ENCODE peak calls at places on chromosomes 7 and 10, in five cellular contexts. One of them, this sample, is unnamed.

GRCh38 chr7:55144955-55145342 is 126.1 kb downstream of the EGFR start:
- DNase-seq in astrocyte of the cerebellum: no peak
- DNase-seq in fibroblast of mammary gland: no peak
- DNase-seq in dorsolateral prefrontal cortex: no peak
- DNase-seq in Calu3: peak
- DNase-seq in this sample: no peak

GRCh38 chr10:22666287-22667092 is 47.9 kb downstream of the PIP4K2A start:
- DNase-seq in astrocyte of the cerebellum: no peak
- DNase-seq in Calu3: no peak
- DNase-seq in fibroblast of mammary gland: no peak
- DNase-seq in dorsolateral prefrontal cortex: no peak
- DNase-seq in this sample: no peak

GRCh38 chr10:44974628-44975431 is 3.8 kb downstream of the DEPP1 start:
- DNase-seq in dorsolateral prefrontal cortex: peak
- DNase-seq in Calu3: peak
- DNase-seq in fibroblast of mammary gland: peak
- DNase-seq in astrocyte of the cerebellum: no peak
- DNase-seq in this sample: peak

GRCh38 chr10:24944512-24945255 is 7.7 kb downstream of the PRTFDC1 start:
- DNase-seq in Calu3: peak
- DNase-seq in dorsolateral prefrontal cortex: no peak
- DNase-seq in fibroblast of mammary gland: peak
- DNase-seq in astrocyte of the cerebellum: no peak
- DNase-seq in this sample: no peak

GRCh38 chr7:47180268-47180826 is 401.6 kb downstream of the TNS3 start:
- DNase-seq in dorsolateral prefrontal cortex: peak
- DNase-seq in Calu3: peak
- DNase-seq in fibroblast of mammary gland: peak
- DNase-seq in astrocyte of the cerebellum: peak
- DNase-seq in this sample: peak

GRCh38 chr7:132739271-132739955 is 163.1 kb upstream of the PLXNA4 start:
- DNase-seq in astrocyte of the cerebellum: peak
- DNase-seq in dorsolateral prefrontal cortex: peak
- DNase-seq in Calu3: no peak
- DNase-seq in fibroblast of mammary gland: peak
- DNase-seq in this sample: no peak

GRCh38 chr7:29336851-29337627 is 142.5 kb downstream of the CHN2 start:
- DNase-seq in Calu3: no peak
- DNase-seq in astrocyte of the cerebellum: no peak
- DNase-seq in dorsolateral prefrontal cortex: no peak
- DNase-seq in fibroblast of mammary gland: no peak
- DNase-seq in this sample: no peak

GRCh38 chr10:127184582-127184981 is 11.8 kb downstream of the INSYN2A start:
- DNase-seq in fibroblast of mammary gland: no peak
- DNase-seq in astrocyte of the cerebellum: no peak
- DNase-seq in dorsolateral prefrontal cortex: no peak
- DNase-seq in Calu3: no peak
- DNase-seq in this sample: no peak

GRCh38 chr7:137932881-137933269 is 69.0 kb downstream of the CREB3L2 start:
- DNase-seq in Calu3: no peak
- DNase-seq in dorsolateral prefrontal cortex: no peak
- DNase-seq in astrocyte of the cerebellum: no peak
- DNase-seq in fibroblast of mammary gland: peak
- DNase-seq in this sample: no peak

GRCh38 chr7:126605056-126605455 is 647.7 kb downstream of the GRM8 start:
- DNase-seq in fibroblast of mammary gland: no peak
- DNase-seq in astrocyte of the cerebellum: no peak
- DNase-seq in Calu3: no peak
- DNase-seq in dorsolateral prefrontal cortex: no peak
- DNase-seq in this sample: no peak

GRCh38 chr10:102309916-102310315 is 64.6 kb downstream of the GBF1 start:
- DNase-seq in dorsolateral prefrontal cortex: no peak
- DNase-seq in Calu3: no peak
- DNase-seq in fibroblast of mammary gland: no peak
- DNase-seq in astrocyte of the cerebellum: no peak
- DNase-seq in this sample: no peak

GRCh38 chr7:1555046-1555812 is 776 bp downstream of the TMEM184A start:
- DNase-seq in astrocyte of the cerebellum: no peak
- DNase-seq in dorsolateral prefrontal cortex: no peak
- DNase-seq in fibroblast of mammary gland: peak
- DNase-seq in Calu3: peak
- DNase-seq in this sample: no peak

GRCh38 chr7:134995239-134996096 is 9.2 kb downstream of the AGBL3 start:
- DNase-seq in dorsolateral prefrontal cortex: no peak
- DNase-seq in astrocyte of the cerebellum: no peak
- DNase-seq in fibroblast of mammary gland: no peak
- DNase-seq in Calu3: no peak
- DNase-seq in this sample: no peak

GRCh38 chr7:101901661-101902491 is 84.5 kb downstream of the CUX1 start:
- DNase-seq in fibroblast of mammary gland: peak
- DNase-seq in astrocyte of the cerebellum: no peak
- DNase-seq in Calu3: no peak
- DNase-seq in dorsolateral prefrontal cortex: no peak
- DNase-seq in this sample: no peak

GRCh38 chr10:94314913-94315545 is 47.7 kb downstream of the NOC3L start:
- DNase-seq in Calu3: no peak
- DNase-seq in dorsolateral prefrontal cortex: no peak
- DNase-seq in astrocyte of the cerebellum: no peak
- DNase-seq in fibroblast of mammary gland: peak
- DNase-seq in this sample: no peak

GRCh38 chr7:11261470-11261869 is 287.8 kb downstream of the PHF14 start:
- DNase-seq in astrocyte of the cerebellum: no peak
- DNase-seq in Calu3: peak
- DNase-seq in fibroblast of mammary gland: no peak
- DNase-seq in dorsolateral prefrontal cortex: no peak
- DNase-seq in this sample: no peak

GRCh38 chr10:88819290-88819689 is 16.8 kb downstream of the LIPM start:
- DNase-seq in dorsolateral prefrontal cortex: no peak
- DNase-seq in Calu3: no peak
- DNase-seq in astrocyte of the cerebellum: peak
- DNase-seq in fibroblast of mammary gland: peak
- DNase-seq in this sample: no peak

GRCh38 chr10:60835005-60835404 is 56.7 kb downstream of the CDK1 start:
- DNase-seq in dorsolateral prefrontal cortex: no peak
- DNase-seq in fibroblast of mammary gland: no peak
- DNase-seq in Calu3: no peak
- DNase-seq in astrocyte of the cerebellum: no peak
- DNase-seq in this sample: no peak

GRCh38 chr10:47370878-47371277 is 13.2 kb downstream of the ZNF488 start:
- DNase-seq in dorsolateral prefrontal cortex: no peak
- DNase-seq in fibroblast of mammary gland: no peak
- DNase-seq in Calu3: no peak
- DNase-seq in astrocyte of the cerebellum: no peak
- DNase-seq in this sample: peak

GRCh38 chr10:27620425-27621397 is 116.6 kb downstream of the RAB18 start:
- DNase-seq in astrocyte of the cerebellum: peak
- DNase-seq in fibroblast of mammary gland: peak
- DNase-seq in dorsolateral prefrontal cortex: no peak
- DNase-seq in Calu3: no peak
- DNase-seq in this sample: peak

GRCh38 chr7:103073989-103074518 is 542 bp downstream of the FBXL13 start:
- DNase-seq in fibroblast of mammary gland: no peak
- DNase-seq in astrocyte of the cerebellum: no peak
- DNase-seq in Calu3: no peak
- DNase-seq in dorsolateral prefrontal cortex: no peak
- DNase-seq in this sample: no peak

GRCh38 chr10:91247360-91248111 is 27.1 kb downstream of the PCGF5 start:
- DNase-seq in astrocyte of the cerebellum: peak
- DNase-seq in dorsolateral prefrontal cortex: no peak
- DNase-seq in Calu3: no peak
- DNase-seq in fibroblast of mammary gland: peak
- DNase-seq in this sample: no peak

GRCh38 chr10:59090804-59091203 is 85.6 kb upstream of the PHYHIPL start:
- DNase-seq in dorsolateral prefrontal cortex: no peak
- DNase-seq in fibroblast of mammary gland: no peak
- DNase-seq in astrocyte of the cerebellum: no peak
- DNase-seq in Calu3: no peak
- DNase-seq in this sample: no peak

GRCh38 chr7:602341-603141 is 82.9 kb upstream of the PDGFA start:
- DNase-seq in dorsolateral prefrontal cortex: no peak
- DNase-seq in Calu3: no peak
- DNase-seq in fibroblast of mammary gland: peak
- DNase-seq in astrocyte of the cerebellum: no peak
- DNase-seq in this sample: no peak

GRCh38 chr7:92590711-92591310 is 621 bp upstream of the FAM133B start:
- DNase-seq in fibroblast of mammary gland: no peak
- DNase-seq in dorsolateral prefrontal cortex: no peak
- DNase-seq in Calu3: no peak
- DNase-seq in astrocyte of the cerebellum: no peak
- DNase-seq in this sample: no peak

GRCh38 chr7:156652886-156653568 is 12.5 kb downstream of the RNF32 start:
- DNase-seq in fibroblast of mammary gland: peak
- DNase-seq in dorsolateral prefrontal cortex: no peak
- DNase-seq in Calu3: no peak
- DNase-seq in astrocyte of the cerebellum: no peak
- DNase-seq in this sample: no peak

GRCh38 chr10:26544932-26545331 is 106.8 kb downstream of the APBB1IP start:
- DNase-seq in fibroblast of mammary gland: peak
- DNase-seq in Calu3: no peak
- DNase-seq in dorsolateral prefrontal cortex: no peak
- DNase-seq in astrocyte of the cerebellum: no peak
- DNase-seq in this sample: no peak

GRCh38 chr7:74544706-74545469 is 91.2 kb downstream of the GTF2IRD1 start:
- DNase-seq in Calu3: no peak
- DNase-seq in dorsolateral prefrontal cortex: no peak
- DNase-seq in fibroblast of mammary gland: peak
- DNase-seq in astrocyte of the cerebellum: peak
- DNase-seq in this sample: no peak

GRCh38 chr10:2886662-2887061 is 180.7 kb upstream of the PFKP start:
- DNase-seq in Calu3: no peak
- DNase-seq in dorsolateral prefrontal cortex: no peak
- DNase-seq in fibroblast of mammary gland: no peak
- DNase-seq in astrocyte of the cerebellum: no peak
- DNase-seq in this sample: no peak

GRCh38 chr7:67343114-67343513 is 346.5 kb downstream of the TYW1 start:
- DNase-seq in astrocyte of the cerebellum: no peak
- DNase-seq in dorsolateral prefrontal cortex: no peak
- DNase-seq in fibroblast of mammary gland: no peak
- DNase-seq in Calu3: no peak
- DNase-seq in this sample: no peak

GRCh38 chr7:4964506-4964905 is 5.5 kb upstream of the MMD2 start:
- DNase-seq in astrocyte of the cerebellum: no peak
- DNase-seq in dorsolateral prefrontal cortex: no peak
- DNase-seq in Calu3: no peak
- DNase-seq in fibroblast of mammary gland: no peak
- DNase-seq in this sample: no peak

GRCh38 chr10:43427166-43427825 is 9.6 kb upstream of the ZNF487 start:
- DNase-seq in astrocyte of the cerebellum: no peak
- DNase-seq in dorsolateral prefrontal cortex: no peak
- DNase-seq in fibroblast of mammary gland: no peak
- DNase-seq in Calu3: no peak
- DNase-seq in this sample: no peak

GRCh38 chr10:70682920-70683600 is 10.8 kb downstream of the ADAMTS14 start:
- DNase-seq in astrocyte of the cerebellum: no peak
- DNase-seq in Calu3: no peak
- DNase-seq in fibroblast of mammary gland: no peak
- DNase-seq in dorsolateral prefrontal cortex: no peak
- DNase-seq in this sample: no peak

GRCh38 chr7:73612598-73613269 is 11.6 kb downstream of the MLXIPL start:
- DNase-seq in astrocyte of the cerebellum: no peak
- DNase-seq in fibroblast of mammary gland: peak
- DNase-seq in Calu3: peak
- DNase-seq in dorsolateral prefrontal cortex: no peak
- DNase-seq in this sample: no peak

GRCh38 chr10:5508161-5508604 is 8.8 kb upstream of the CALML5 start:
- DNase-seq in astrocyte of the cerebellum: no peak
- DNase-seq in Calu3: no peak
- DNase-seq in dorsolateral prefrontal cortex: no peak
- DNase-seq in fibroblast of mammary gland: no peak
- DNase-seq in this sample: no peak

GRCh38 chr7:138299046-138299445 is 161.0 kb upstream of the TRIM24 start:
- DNase-seq in fibroblast of mammary gland: no peak
- DNase-seq in Calu3: no peak
- DNase-seq in dorsolateral prefrontal cortex: no peak
- DNase-seq in astrocyte of the cerebellum: no peak
- DNase-seq in this sample: no peak

GRCh38 chr7:135690566-135690965 is 28.3 kb downstream of the STMP1 start:
- DNase-seq in Calu3: no peak
- DNase-seq in astrocyte of the cerebellum: no peak
- DNase-seq in dorsolateral prefrontal cortex: no peak
- DNase-seq in fibroblast of mammary gland: peak
- DNase-seq in this sample: no peak

GRCh38 chr10:90787906-90788491 is 69.8 kb downstream of the HTR7 start:
- DNase-seq in Calu3: peak
- DNase-seq in astrocyte of the cerebellum: no peak
- DNase-seq in fibroblast of mammary gland: peak
- DNase-seq in dorsolateral prefrontal cortex: no peak
- DNase-seq in this sample: no peak

GRCh38 chr7:91465595-91466061 is 201.4 kb downstream of the FZD1 start:
- DNase-seq in fibroblast of mammary gland: peak
- DNase-seq in dorsolateral prefrontal cortex: no peak
- DNase-seq in Calu3: no peak
- DNase-seq in astrocyte of the cerebellum: peak
- DNase-seq in this sample: no peak
- TF ChIP-seq CTCF in fibroblast of mammary gland: no peak
- TF ChIP-seq CTCF in dorsolateral prefrontal cortex: no peak
- TF ChIP-seq CTCF in Calu3: no peak
- TF ChIP-seq CTCF in astrocyte of the cerebellum: no peak
- TF ChIP-seq CTCF in this sample: no peak

GRCh38 chr10:103580011-103580410 is 86.5 kb downstream of the NEURL1 start:
- DNase-seq in fibroblast of mammary gland: no peak
- DNase-seq in dorsolateral prefrontal cortex: no peak
- DNase-seq in astrocyte of the cerebellum: no peak
- DNase-seq in Calu3: no peak
- DNase-seq in this sample: no peak
- TF ChIP-seq CTCF in fibroblast of mammary gland: no peak
- TF ChIP-seq CTCF in dorsolateral prefrontal cortex: no peak
- TF ChIP-seq CTCF in astrocyte of the cerebellum: no peak
- TF ChIP-seq CTCF in Calu3: no peak
- TF ChIP-seq CTCF in this sample: no peak

GRCh38 chr7:50712527-50713356 is 70.0 kb downstream of the GRB10 start:
- DNase-seq in dorsolateral prefrontal cortex: no peak
- DNase-seq in astrocyte of the cerebellum: no peak
- DNase-seq in fibroblast of mammary gland: no peak
- DNase-seq in Calu3: no peak
- DNase-seq in this sample: no peak
- TF ChIP-seq CTCF in dorsolateral prefrontal cortex: no peak
- TF ChIP-seq CTCF in astrocyte of the cerebellum: peak
- TF ChIP-seq CTCF in fibroblast of mammary gland: no peak
- TF ChIP-seq CTCF in Calu3: no peak
- TF ChIP-seq CTCF in this sample: no peak

GRCh38 chr7:106521115-106521514 is 139.8 kb downstream of the CCDC71L start:
- DNase-seq in astrocyte of the cerebellum: no peak
- DNase-seq in fibroblast of mammary gland: no peak
- DNase-seq in dorsolateral prefrontal cortex: no peak
- DNase-seq in Calu3: peak
- DNase-seq in this sample: no peak
- TF ChIP-seq CTCF in astrocyte of the cerebellum: no peak
- TF ChIP-seq CTCF in fibroblast of mammary gland: no peak
- TF ChIP-seq CTCF in dorsolateral prefrontal cortex: no peak
- TF ChIP-seq CTCF in Calu3: no peak
- TF ChIP-seq CTCF in this sample: no peak

GRCh38 chr10:7008645-7009044 is 402.2 kb downstream of the SFMBT2 start:
- DNase-seq in astrocyte of the cerebellum: no peak
- DNase-seq in Calu3: no peak
- DNase-seq in dorsolateral prefrontal cortex: no peak
- DNase-seq in fibroblast of mammary gland: no peak
- DNase-seq in this sample: no peak
- TF ChIP-seq CTCF in astrocyte of the cerebellum: no peak
- TF ChIP-seq CTCF in Calu3: no peak
- TF ChIP-seq CTCF in dorsolateral prefrontal cortex: no peak
- TF ChIP-seq CTCF in fibroblast of mammary gland: no peak
- TF ChIP-seq CTCF in this sample: no peak